ENCODE peak calls at places on chromosomes 13 and 19, in eight cellular contexts. P is glutamatergic neuron; D is left cardiac atrium; J is stimulated activated CD4-positive, alpha-beta T cell treated with anti-CD3 and anti-CD28 coated beads, Interleukin-4, amount 100 ng/mL, for 24 hours; B is NAMALWA; A is T-helper 2 cell; U is GM12891; H is HAP-1. T is an unnamed sample.

GRCh38 chr13:112638157-112638750 is 50.3 kb upstream of the TUBGCP3 start:
- DNase-seq in P (no peak), D (no peak), J (no peak), B (no peak), A (no peak), U (no peak), H (no peak), T (no peak)

GRCh38 chr13:102484329-102484728 is 82.5 kb upstream of the FGF14 start:
- DNase-seq in P (no peak), D (no peak), J (no peak), B (peak), A (no peak), U (no peak), H (no peak), T (no peak)

GRCh38 chr19:15177269-15178116 is 23.3 kb downstream of the NOTCH3 start:
- DNase-seq in P (peak), D (peak), J (peak), B (peak), A (peak), U (peak), H (peak), T (peak)

GRCh38 chr19:5585461-5586299 is 17.9 kb upstream of the TINCR start:
- DNase-seq in P (no peak), D (peak), J (peak), B (no peak), A (peak), U (peak), H (no peak), T (peak)

GRCh38 chr13:100347941-100348340 is 240.6 kb downstream of the GGACT start:
- DNase-seq in P (no peak), D (no peak), J (no peak), B (no peak), A (no peak), U (no peak), H (no peak), T (no peak)

GRCh38 chr13:51475727-51476521 is 23.1 kb upstream of the INTS6 start:
- DNase-seq in P (no peak), D (no peak), J (no peak), B (no peak), A (no peak), U (no peak), H (no peak), T (no peak)

GRCh38 chr19:38842439-38843174 is 7.2 kb downstream of the HNRNPL start:
- DNase-seq in P (no peak), D (no peak), J (peak), B (no peak), A (peak), U (no peak), H (no peak), T (peak)

GRCh38 chr13:46893820-46894533 is 2.9 kb downstream of the HTR2A start:
- DNase-seq in P (peak), D (peak), J (peak), B (peak), A (peak), U (peak), H (peak), T (peak)

GRCh38 chr13:98397221-98397620 is 179.7 kb downstream of the STK24 start:
- DNase-seq in P (no peak), D (no peak), J (no peak), B (no peak), A (no peak), U (no peak), H (no peak), T (no peak)

GRCh38 chr19:800360-801029 is 3.2 kb downstream of the PTBP1 start:
- DNase-seq in P (no peak), D (no peak), J (no peak), B (no peak), A (no peak), U (no peak), H (no peak), T (no peak)

GRCh38 chr19:44190020-44190419 is 22.3 kb upstream of the ZNF227 start:
- DNase-seq in P (no peak), D (no peak), J (no peak), B (no peak), A (no peak), U (no peak), H (no peak), T (no peak)

T was measured in activated CD4-positive, alpha-beta memory T cell treated with anti-CD3 and anti-CD28 coated beads, Interleukin-2, amount 10 ng/mL, durations not matched to agents 7 days and 5 days.